ENCODE peak calls at places on chromosomes 16 and 17, in eight cellular contexts. X is A549, V is NCI-H2081, G is COR-L47, B is lower leg skin, R is mesothelial cell of epicardium, W is HEK293T, D is NCI-H1105. Y is an unnamed sample.

GRCh38 chr17:8709006-8709405 is 35.6 kb downstream of the CCDC42 start:
- DNase-seq in X (no peak), V (no peak), G (no peak), B (no peak), R (no peak), W (no peak), D (no peak), Y (no peak)

GRCh38 chr17:77836557-77837041 is 121.9 kb upstream of the TNRC6C start:
- DNase-seq in X (peak), V (peak), G (peak), B (no peak), R (no peak), W (no peak), D (no peak), Y (no peak)

GRCh38 chr16:84505249-84506156 is 1.0 kb upstream of the MEAK7 start:
- DNase-seq in X (no peak), V (no peak), G (no peak), B (no peak), R (no peak), W (no peak), D (no peak), Y (peak)

GRCh38 chr17:2854662-2855061 is 58.4 kb downstream of the RAP1GAP2 start:
- DNase-seq in X (no peak), V (no peak), G (no peak), B (no peak), R (no peak), W (no peak), D (peak), Y (no peak)

GRCh38 chr17:68512967-68513474 is 791 bp downstream of the PRKAR1A start:
- DNase-seq in X (peak), V (peak), G (no peak), B (peak), R (no peak), W (peak), D (no peak), Y (peak)

GRCh38 chr17:57121308-57122042 is 36.4 kb downstream of the AKAP1 start:
- DNase-seq in X (peak), V (peak), G (peak), B (no peak), R (no peak), W (peak), D (no peak), Y (peak)

GRCh38 chr17:21510686-21511367 is 134.7 kb downstream of the KCNJ12 start:
- DNase-seq in X (no peak), V (no peak), G (no peak), B (no peak), R (no peak), W (no peak), D (no peak), Y (no peak)

GRCh38 chr16:77987772-77988171 is 34.6 kb upstream of the CLEC3A start:
- DNase-seq in X (no peak), V (no peak), G (no peak), B (no peak), R (no peak), W (no peak), D (no peak), Y (no peak)

GRCh38 chr16:56193951-56194726 is 2.9 kb downstream of the GNAO1 start:
- DNase-seq in X (peak), V (peak), G (peak), B (no peak), R (peak), W (peak), D (peak), Y (no peak)

GRCh38 chr16:29230671-29231091 is 175.8 kb downstream of the NPIPB11 start:
- DNase-seq in X (no peak), V (no peak), G (no peak), B (peak), R (no peak), W (no peak), D (no peak), Y (no peak)

GRCh38 chr16:23784811-23785447 is 30.1 kb downstream of the CHP2 start:
- DNase-seq in X (peak), V (no peak), G (no peak), B (no peak), R (no peak), W (no peak), D (no peak), Y (no peak)

GRCh38 chr16:27333549-27333948 is 19.8 kb downstream of the IL4R start:
- DNase-seq in X (no peak), V (no peak), G (no peak), B (no peak), R (no peak), W (no peak), D (no peak), Y (no peak)

GRCh38 chr17:2275722-2276121 is 27.9 kb downstream of the SMG6 start:
- DNase-seq in X (no peak), V (no peak), G (no peak), B (no peak), R (no peak), W (no peak), D (no peak), Y (no peak)

GRCh38 chr17:74633261-74633783 is 9.8 kb upstream of the CD300E start:
- DNase-seq in X (no peak), V (no peak), G (no peak), B (no peak), R (no peak), W (no peak), D (no peak), Y (no peak)

GRCh38 chr17:81858170-81858966 is 2.0 kb downstream of the P4HB start:
- DNase-seq in X (no peak), V (peak), G (no peak), B (no peak), R (no peak), W (no peak), D (no peak), Y (no peak)

GRCh38 chr16:67448580-67448979 is 17.7 kb downstream of the HSD11B2 start:
- DNase-seq in X (no peak), V (no peak), G (no peak), B (no peak), R (no peak), W (no peak), D (no peak), Y (no peak)

GRCh38 chr16:17434006-17434405 is 36.8 kb downstream of the XYLT1 start:
- DNase-seq in X (no peak), V (no peak), G (no peak), B (peak), R (no peak), W (no peak), D (no peak), Y (no peak)

GRCh38 chr17:33697557-33697956 is 404.5 kb upstream of the ASIC2 start:
- DNase-seq in X (no peak), V (no peak), G (no peak), B (no peak), R (no peak), W (no peak), D (no peak), Y (no peak)

GRCh38 chr16:29844575-29845331 is 18.3 kb downstream of the CDIPT start:
- DNase-seq in X (no peak), V (no peak), G (no peak), B (no peak), R (no peak), W (no peak), D (no peak), Y (no peak)

GRCh38 chr16:56662357-56663354 is 4.9 kb downstream of the MT1F start:
- DNase-seq in X (no peak), V (no peak), G (no peak), B (no peak), R (no peak), W (no peak), D (no peak), Y (no peak)

GRCh38 chr17:48125829-48126612 is 18.5 kb downstream of the SNX11 start:
- DNase-seq in X (no peak), V (peak), G (no peak), B (no peak), R (no peak), W (no peak), D (no peak), Y (no peak)

GRCh38 chr17:58535431-58535830 is 21.0 kb upstream of the MTMR4 start:
- DNase-seq in X (peak), V (no peak), G (no peak), B (no peak), R (no peak), W (no peak), D (no peak), Y (no peak)

GRCh38 chr17:1203111-1203966 is 23.6 kb upstream of the ABR start:
- DNase-seq in X (peak), V (no peak), G (no peak), B (peak), R (no peak), W (peak), D (no peak), Y (peak)

GRCh38 chr17:67245073-67245693 is at the start of gene HELZ:
- DNase-seq in X (peak), V (peak), G (peak), B (peak), R (peak), W (peak), D (peak), Y (peak)

GRCh38 chr17:42554250-42555121 is 1.8 kb downstream of the HSD17B1 start:
- DNase-seq in X (peak), V (peak), G (peak), B (peak), R (peak), W (peak), D (peak), Y (peak)

GRCh38 chr16:23702951-23703350 is 10.1 kb downstream of the ERN2 start:
- DNase-seq in X (no peak), V (no peak), G (no peak), B (no peak), R (no peak), W (no peak), D (no peak), Y (no peak)

GRCh38 chr16:56847173-56847948 is 17.6 kb upstream of the SLC12A3 start:
- DNase-seq in X (no peak), V (no peak), G (no peak), B (no peak), R (no peak), W (no peak), D (no peak), Y (peak)